ENCODE peak calls at places on chromosomes 16 and 17, in nine cellular contexts. D is transverse colon, N is IMR-90, H is stomach, O is body of pancreas, J is heart left ventricle, B is erythroblast, V is right lobe of liver, R is adrenal gland. M is an unnamed sample.

GRCh38 chr17:1232786-1233185 is 37.5 kb upstream of the BHLHA9 start:
- DNase-seq in D (no peak), N (peak), H (no peak), O (no peak), J (no peak), B (no peak), V (no peak), R (no peak), M (no peak)

GRCh38 chr17:29930399-29931010 is 477 bp upstream of the SSH2 start:
- DNase-seq in D (peak), N (peak), H (no peak), O (no peak), J (no peak), B (peak), V (peak), R (no peak), M (no peak)

GRCh38 chr17:5045496-5045895 is 10.3 kb upstream of the SLC52A1 start:
- DNase-seq in D (no peak), N (no peak), H (no peak), O (no peak), J (no peak), B (no peak), V (no peak), R (no peak), M (no peak)

GRCh38 chr17:45052052-45052772 is 780 bp upstream of the DCAKD start:
- DNase-seq in D (peak), N (no peak), H (peak), O (peak), J (peak), B (peak), V (peak), R (peak), M (no peak)

GRCh38 chr17:66702106-66702936 is 132.6 kb upstream of the CACNG5 start:
- DNase-seq in D (no peak), N (peak), H (no peak), O (no peak), J (no peak), B (no peak), V (no peak), R (no peak), M (no peak)

GRCh38 chr17:68383443-68384321 is 73.6 kb downstream of the WIPI1 start:
- DNase-seq in D (no peak), N (peak), H (no peak), O (peak), J (peak), B (no peak), V (peak), R (no peak), M (peak)

GRCh38 chr17:31404028-31404949 is 12.8 kb downstream of the RAB11FIP4 start:
- DNase-seq in D (no peak), N (no peak), H (no peak), O (no peak), J (no peak), B (no peak), V (no peak), R (no peak), M (no peak)

GRCh38 chr17:79907855-79908254 is 68.6 kb upstream of the CBX4 start:
- DNase-seq in D (peak), N (peak), H (no peak), O (no peak), J (no peak), B (no peak), V (no peak), R (no peak), M (no peak)

GRCh38 chr17:67751101-67752074 is 33.7 kb downstream of the NOL11 start:
- DNase-seq in D (no peak), N (no peak), H (no peak), O (no peak), J (no peak), B (no peak), V (no peak), R (no peak), M (no peak)

DNA sequence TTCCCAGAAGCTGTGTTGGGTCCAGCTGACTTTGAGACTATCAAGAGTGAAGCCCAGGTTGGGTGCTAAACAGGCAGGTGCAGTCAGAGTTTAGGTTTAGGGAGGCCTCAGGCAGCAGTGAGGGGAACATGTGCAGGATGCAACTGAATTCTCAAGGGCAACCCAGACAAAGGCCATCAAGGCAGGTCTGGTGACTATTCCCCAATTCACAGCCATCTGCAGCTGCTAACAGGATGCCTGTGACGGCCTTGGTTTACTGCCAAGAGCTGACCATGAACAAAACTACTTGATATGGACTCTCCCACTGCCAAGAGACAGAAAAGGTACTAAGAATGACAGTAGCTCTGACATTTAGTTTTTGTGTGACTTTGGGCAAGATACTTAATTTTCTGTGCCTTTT is 45.2 kb upstream of the BCAR1 start:
- DNase-seq in D (no peak), N (peak), H (no peak), O (peak), J (peak), B (no peak), V (no peak), R (peak), M (no peak)
- TF ChIP-seq POLR2A in D (no peak), N (no peak), H (no peak), O (no peak), J (no peak), B (no peak), V (no peak), R (no peak), M (no peak)

GRCh38 chr17:82216301-82217119 is 3.9 kb upstream of the CCDC57 start:
- DNase-seq in D (peak), N (peak), H (peak), O (peak), J (peak), B (peak), V (peak), R (peak), M (peak)
- TF ChIP-seq POLR2A in D (peak), N (no peak), H (no peak), O (peak), J (no peak), B (peak), V (peak), R (no peak), M (no peak)

GRCh38 chr16:69479806-69480205 is 55.4 kb downstream of the CYB5B start:
- DNase-seq in D (no peak), N (no peak), H (no peak), O (no peak), J (no peak), B (no peak), V (no peak), R (no peak), M (no peak)
- TF ChIP-seq POLR2A in D (no peak), N (no peak), H (no peak), O (no peak), J (no peak), B (no peak), V (no peak), R (no peak), M (no peak)

GRCh38 chr17:75720656-75721462 is at the start of gene ITGB4:
- DNase-seq in D (peak), N (no peak), H (peak), O (peak), J (peak), B (peak), V (peak), R (no peak), M (peak)
- TF ChIP-seq POLR2A in D (peak), N (no peak), H (no peak), O (peak), J (no peak), B (peak), V (peak), R (no peak), M (no peak)

M was measured in HCT116.